ENCODE peak calls at places on chromosomes 5 and 9, in ten cellular contexts. Z is endodermal cell; Q is T-helper 1 cell; F is mucosa of descending colon; W is lung microvascular endothelial cell; R is endothelial cell of umbilical vein; Y is stimulated activated CD8-positive, alpha-beta memory T cell treated with anti-CD3 and anti-CD28 coated beads, Interleukin-12 subunit alpha, Interleukin-12 subunit beta, amount 100 ng/mL, for 1 hour; G is kidney glomerular epithelial cell; E is CD4-positive, alpha-beta T cell; D is heart left ventricle. L is an unnamed sample.

GRCh38 chr5:62134811-62135210 is 171.2 kb upstream of the KIF2A start:
- DNase-seq in Q (no peak), G (no peak), Z (no peak), Y (no peak), R (no peak), E (no peak), F (no peak), D (no peak), W (no peak), L (no peak)

GRCh38 chr9:136268776-136269175 is 23.2 kb upstream of the QSOX2 start:
- DNase-seq in G (no peak), W (no peak), Q (no peak), E (no peak), R (no peak), D (no peak), F (no peak), Z (no peak), Y (no peak), L (no peak)

GRCh38 chr9:124285903-124286291 is 28.1 kb downstream of the NEK6 start:
- DNase-seq in Q (no peak), Z (no peak), W (peak; percentile 89), R (peak; percentile 90), E (no peak), G (peak; percentile 89), F (peak; percentile 66), Y (peak; percentile 11), D (peak; percentile 76), L (peak; percentile 75)

GRCh38 chr9:2657427-2657826 is 35.8 kb downstream of the VLDLR start:
- DNase-seq in E (no peak), G (no peak), W (no peak), Y (no peak), R (no peak), Z (no peak), D (no peak), F (no peak), Q (no peak), L (no peak)

GRCh38 chr9:34976992-34977391 is 12.6 kb upstream of the DNAJB5 start:
- DNase-seq in E (no peak), G (no peak), R (no peak), F (no peak), Q (no peak), D (no peak), Y (no peak), W (no peak), Z (no peak), L (no peak)

GRCh38 chr5:36944607-36945225 is 68.1 kb downstream of the NIPBL start:
- DNase-seq in E (no peak), Y (no peak), Q (no peak), R (peak; percentile 69), F (no peak), G (peak; percentile 8), D (no peak), Z (no peak), W (peak; percentile 84), L (no peak)

GRCh38 chr9:34744295-34745221 is 34.6 kb upstream of the CCL21 start:
- DNase-seq in G (no peak), D (no peak), Y (no peak), W (no peak), Q (no peak), E (no peak), Z (no peak), F (peak; percentile 30), R (no peak), L (peak; percentile 35)

GRCh38 chr9:114733814-114734213 is 51.8 kb upstream of the TEX48 start:
- DNase-seq in F (no peak), E (no peak), Y (no peak), R (no peak), W (no peak), Q (no peak), Z (no peak), G (no peak), D (no peak), L (no peak)

GRCh38 chr5:174729075-174729680 is 4.8 kb downstream of the MSX2 start:
- DNase-seq in G (no peak), W (no peak), Z (peak; percentile 66), Q (no peak), E (no peak), D (no peak), F (no peak), R (no peak), Y (no peak), L (no peak)

GRCh38 chr9:112158629-112159228 is 16.4 kb downstream of the SUSD1 start:
- DNase-seq in W (no peak), F (no peak), E (no peak), Q (no peak), R (no peak), Y (no peak), D (no peak), G (no peak), Z (no peak), L (no peak)

GRCh38 chr9:112447283-112447761 is 39.3 kb upstream of the KIAA1958 start:
- DNase-seq in D (no peak), Z (no peak), Y (no peak), E (no peak), W (no peak), G (peak; percentile 4), R (no peak), Q (no peak), F (no peak), L (no peak)

GRCh38 chr5:80463269-80463668 is 24.6 kb upstream of the FAM151B start:
- DNase-seq in E (no peak), Z (no peak), D (no peak), R (no peak), G (no peak), F (no peak), W (no peak), Q (no peak), Y (no peak), L (no peak)

GRCh38 chr5:9165567-9165966 is 380.3 kb downstream of the SEMA5A start:
- DNase-seq in E (no peak), W (no peak), Y (no peak), R (no peak), F (no peak), D (no peak), G (no peak), Q (no peak), Z (no peak), L (no peak)

GRCh38 chr9:86389648-86390047 is 35.4 kb upstream of the TUT7 start:
- DNase-seq in E (no peak), Q (no peak), Z (no peak), G (no peak), F (no peak), D (no peak), R (no peak), Y (no peak), W (no peak), L (no peak)

GRCh38 chr5:176676361-176676824 is 29.1 kb downstream of the TSPAN17 start:
- DNase-seq in E (no peak), W (no peak), Z (no peak), F (no peak), Q (no peak), Y (no peak), D (peak; percentile 74), R (no peak), G (no peak), L (no peak)

GRCh38 chr5:82045526-82046267 is 73.9 kb downstream of the ATG10 start:
- DNase-seq in R (no peak), W (no peak), Z (no peak), G (peak; percentile 18), D (no peak), F (no peak), Q (no peak), E (no peak), Y (no peak), L (no peak)

GRCh38 chr5:38633505-38633904 is 77.1 kb upstream of the LIFR start:
- DNase-seq in Z (no peak), Q (no peak), E (no peak), W (no peak), G (no peak), D (no peak), R (no peak), F (no peak), Y (no peak), L (no peak)

GRCh38 chr5:141411575-141411974 is 1.2 kb upstream of the PCDHGA10 start:
- DNase-seq in E (no peak), F (no peak), Y (no peak), D (no peak), G (no peak), Z (no peak), R (no peak), Q (no peak), W (no peak), L (no peak)